ENCODE peak calls at places on chromosome 18, in nine cellular contexts. K is progenitor cell of endocrine pancreas, F is HCT116, Q is A549, X is NCI-H774, B is renal cortical epithelial cell, H is BJ, G is fibroblast of mammary gland, R is AML-193. T is an unnamed sample.
A peak's percentile ranks its signal among the peaks of the same experiment; 100 is the strongest.

GRCh38 chr18:42745171-42745570 is 370.3 kb downstream of the RIT2 start:
- DNase-seq in K (no peak), F (no peak), Q (no peak), X (no peak), B (peak; percentile 39), H (no peak), G (no peak), R (no peak), T (no peak)

GRCh38 chr18:75141734-75142133 is 67.2 kb downstream of the PTGR3 start:
- DNase-seq in K (no peak), F (no peak), Q (no peak), X (no peak), B (no peak), H (no peak), G (no peak), R (no peak), T (no peak)

GRCh38 chr18:63511285-63511684 is 30.9 kb upstream of the SERPINB12 start:
- DNase-seq in K (peak; percentile 16), F (peak; percentile 82), Q (peak; percentile 13), X (no peak), B (peak; percentile 62), H (no peak), G (peak; percentile 64), R (peak; percentile 29), T (peak; percentile 46)

GRCh38 chr18:44698518-44698917 is 17.8 kb downstream of the SETBP1 start:
- DNase-seq in K (no peak), F (no peak), Q (no peak), X (no peak), B (no peak), H (no peak), G (no peak), R (no peak), T (no peak)

GRCh38 chr18:634551-635045 is 22.9 kb upstream of the TYMS start:
- DNase-seq in K (no peak), F (no peak), Q (no peak), X (no peak), B (peak; percentile 59), H (peak; percentile 46), G (no peak), R (no peak), T (no peak)

GRCh38 chr18:23784811-23785245 is 95.6 kb downstream of the LAMA3 start:
- DNase-seq in K (no peak), F (no peak), Q (no peak), X (no peak), B (peak; percentile 70), H (peak; percentile 66), G (peak; percentile 90), R (no peak), T (peak; percentile 82)

GRCh38 chr18:490024-490366 is 10.5 kb downstream of the COLEC12 start:
- DNase-seq in K (no peak), F (no peak), Q (no peak), X (no peak), B (no peak), H (no peak), G (no peak), R (no peak), T (no peak)

GRCh38 chr18:26322892-26323653 is 96.8 kb downstream of the TAF4B start:
- DNase-seq in K (no peak), F (no peak), Q (no peak), X (no peak), B (peak; percentile 35), H (no peak), G (peak; percentile 67), R (no peak), T (peak; percentile 80)

GRCh38 chr18:74963820-74964446 is 245.0 kb downstream of the PTGR3 start:
- DNase-seq in K (no peak), F (peak; percentile 33), Q (no peak), X (peak; percentile 69), B (peak; percentile 55), H (no peak), G (peak; percentile 68), R (peak; percentile 58), T (peak; percentile 57)

GRCh38 chr18:62485684-62486083 is 37.1 kb upstream of the ZCCHC2 start:
- DNase-seq in K (no peak), F (peak; percentile 86), Q (peak; percentile 60), X (peak; percentile 36), B (peak; percentile 95), H (peak; percentile 32), G (peak; percentile 74), R (no peak), T (peak; percentile 90)

GRCh38 chr18:52152036-52152435 is 188.0 kb upstream of the DCC start:
- DNase-seq in K (no peak), F (no peak), Q (no peak), X (no peak), B (peak; percentile 69), H (no peak), G (no peak), R (no peak), T (no peak)

GRCh38 chr18:79797518-79798345 is at the start of gene KCNG2:
- DNase-seq in K (no peak), F (no peak), Q (no peak), X (no peak), B (no peak), H (no peak), G (peak; percentile 16), R (peak; percentile 11), T (peak; percentile 10)

GRCh38 chr18:48024009-48024512 is 93.6 kb upstream of the SMAD2 start:
- DNase-seq in K (no peak), F (no peak), Q (no peak), X (no peak), B (no peak), H (no peak), G (no peak), R (no peak), T (no peak)

GRCh38 chr18:62937065-62937464 is 221.7 kb downstream of the PHLPP1 start:
- DNase-seq in K (no peak), F (no peak), Q (no peak), X (no peak), B (no peak), H (no peak), G (peak; percentile 63), R (peak; percentile 71), T (peak; percentile 41)

GRCh38 chr18:49582579-49582978 is 20.7 kb downstream of the LIPG start:
- DNase-seq in K (no peak), F (no peak), Q (no peak), X (no peak), B (no peak), H (no peak), G (peak; percentile 90), R (no peak), T (peak; percentile 52)

GRCh38 chr18:1708006-1708405 is 803.3 kb downstream of the ADCYAP1 start:
- DNase-seq in K (no peak), F (no peak), Q (no peak), X (no peak), B (peak; percentile 54), H (no peak), G (no peak), R (no peak), T (no peak)

GRCh38 chr18:40935423-40935822 is 1019.6 kb upstream of the PIK3C3 start:
- DNase-seq in K (no peak), F (no peak), Q (no peak), X (no peak), B (peak; percentile 19), H (no peak), G (peak; percentile 46), R (peak; percentile 17), T (peak; percentile 32)

GRCh38 chr18:79753391-79753851 is 44.3 kb upstream of the KCNG2 start:
- DNase-seq in K (no peak), F (no peak), Q (no peak), X (no peak), B (no peak), H (no peak), G (no peak), R (no peak), T (no peak)

GRCh38 chr18:52950153-52950552 is 610.2 kb downstream of the DCC start:
- DNase-seq in K (no peak), F (no peak), Q (no peak), X (no peak), B (no peak), H (no peak), G (no peak), R (no peak), T (no peak)

GRCh38 chr18:69757733-69758132 is 189.9 kb downstream of the CD226 start:
- DNase-seq in K (no peak), F (no peak), Q (no peak), X (peak; percentile 36), B (no peak), H (no peak), G (peak; percentile 14), R (no peak), T (peak; percentile 21)

GRCh38 chr18:2087877-2088673 is 483.2 kb downstream of the METTL4 start:
- DNase-seq in K (no peak), F (no peak), Q (no peak), X (no peak), B (peak; percentile 26), H (no peak), G (no peak), R (peak; percentile 93), T (peak; percentile 40)

GRCh38 chr18:9824474-9824832 is 61.3 kb upstream of the TXNDC2 start:
- DNase-seq in K (no peak), F (no peak), Q (no peak), X (no peak), B (peak; percentile 80), H (no peak), G (peak; percentile 50), R (no peak), T (peak; percentile 84)

GRCh38 chr18:63155169-63155852 is 164.3 kb downstream of the BCL2 start:
- DNase-seq in K (peak; percentile 54), F (peak; percentile 62), Q (peak; percentile 39), X (peak; percentile 93), B (peak; percentile 54), H (no peak), G (no peak), R (no peak), T (peak; percentile 21)

GRCh38 chr18:70154591-70155194 is 50.8 kb downstream of the RTTN start:
- DNase-seq in K (no peak), F (no peak), Q (no peak), X (no peak), B (peak; percentile 91), H (peak; percentile 81), G (peak; percentile 41), R (no peak), T (peak; percentile 97)

GRCh38 chr18:400466-400865 is 100.0 kb downstream of the COLEC12 start:
- DNase-seq in K (no peak), F (no peak), Q (no peak), X (no peak), B (peak; percentile 15), H (peak; percentile 85), G (peak; percentile 93), R (no peak), T (peak; percentile 98)

GRCh38 chr18:34807106-34807796 is 97.2 kb downstream of the DTNA start:
- DNase-seq in K (no peak), F (peak; percentile 76), Q (no peak), X (no peak), B (peak; percentile 43), H (no peak), G (no peak), R (no peak), T (no peak)

GRCh38 chr18:50582500-50582899 is 22.6 kb downstream of the MAPK4 start:
- DNase-seq in K (no peak), F (no peak), Q (no peak), X (no peak), B (no peak), H (no peak), G (no peak), R (no peak), T (no peak)

GRCh38 chr18:31098878-31099277 is 3.3 kb downstream of the DSC2 start:
- DNase-seq in K (no peak), F (no peak), Q (no peak), X (no peak), B (no peak), H (no peak), G (no peak), R (no peak), T (no peak)

GRCh38 chr18:12317664-12318333 is 9.8 kb downstream of the TUBB6 start:
- DNase-seq in K (no peak), F (no peak), Q (no peak), X (no peak), B (no peak), H (peak; percentile 64), G (peak; percentile 79), R (no peak), T (peak; percentile 56)

GRCh38 chr18:29185801-29186200 is 1008.9 kb upstream of the CDH2 start:
- DNase-seq in K (no peak), F (no peak), Q (no peak), X (no peak), B (no peak), H (no peak), G (no peak), R (no peak), T (no peak)

GRCh38 chr18:56748698-56749268 is 97.6 kb downstream of the WDR7 start:
- DNase-seq in K (no peak), F (peak; percentile 12), Q (peak; percentile 7), X (peak; percentile 12), B (peak; percentile 52), H (peak; percentile 5), G (peak; percentile 60), R (peak; percentile 58), T (peak; percentile 42)

T was measured in amniotic epithelial cell.